ENCODE peak calls at places on chromosome 7, in five cellular contexts. F is IMR-90, T is mesenchymal stem cell, I is trophoblast cell, C is H1. B is an unnamed sample.

GRCh38 chr7:154789404-154789803 is 213.5 kb downstream of the PAXIP1 start:
- DNase-seq in I (peak; percentile 36), C (peak; percentile 62), T (no peak), F (no peak), B (peak; percentile 30)

GRCh38 chr7:132102942-132103341 is 473.3 kb downstream of the PLXNA4 start:
- DNase-seq in I (no peak), C (no peak), T (no peak), F (no peak), B (no peak)

GRCh38 chr7:93148135-93148534 is at the start of gene SAMD9L:
- DNase-seq in T (peak; percentile 30), C (no peak), I (no peak), F (peak; percentile 28), B (no peak)

GRCh38 chr7:123633553-123633952 is 22.1 kb upstream of the LMOD2 start:
- DNase-seq in T (peak; percentile 48), F (peak; percentile 77), C (no peak), I (peak; percentile 96), B (no peak)

GRCh38 chr7:42831953-42832522 is 79.8 kb downstream of the C7orf25 start:
- DNase-seq in C (no peak), I (no peak), T (peak; percentile 2), F (no peak), B (no peak)

GRCh38 chr7:140562921-140563600 is 77.6 kb downstream of the DENND2A start:
- DNase-seq in F (peak; percentile 13), T (no peak), C (no peak), I (no peak), B (no peak)

GRCh38 chr7:14908697-14909096 is 6.1 kb upstream of the DGKB start:
- DNase-seq in F (no peak), I (no peak), T (no peak), C (no peak), B (no peak)

GRCh38 chr7:125551008-125551407 is 621.4 kb upstream of the POT1 start:
- DNase-seq in I (no peak), C (no peak), F (no peak), T (no peak), B (no peak)

GRCh38 chr7:134750083-134751062 is 29.1 kb upstream of the CALD1 start:
- DNase-seq in I (peak; percentile 67), F (peak; percentile 35), C (peak; percentile 89), T (no peak), B (peak; percentile 56)

GRCh38 chr7:112201421-112201820 is 4.8 kb downstream of the DOCK4 start:
- DNase-seq in I (no peak), T (peak; percentile 70), C (no peak), F (peak; percentile 86), B (no peak)

GRCh38 chr7:81626008-81626407 is 143.8 kb downstream of the HGF start:
- DNase-seq in F (peak; percentile 65), T (peak; percentile 58), C (no peak), I (no peak), B (no peak)

GRCh38 chr7:155222046-155222445 is 75.6 kb upstream of the INSIG1 start:
- DNase-seq in F (no peak), C (no peak), T (no peak), I (no peak), B (no peak)

GRCh38 chr7:96887426-96887825 is 117.9 kb upstream of the DLX6 start:
- DNase-seq in F (no peak), T (no peak), C (no peak), I (peak; percentile 3), B (no peak)

GRCh38 chr7:142894886-142895593 is 9.5 kb upstream of the TRPV6 start:
- DNase-seq in C (no peak), I (no peak), F (no peak), T (no peak), B (no peak)

GRCh38 chr7:33155811-33156210 is 26.4 kb downstream of the BBS9 start:
- DNase-seq in F (peak; percentile 84), I (no peak), T (peak; percentile 81), C (no peak), B (no peak)

GRCh38 chr7:111438369-111439289 is 123.7 kb downstream of the IMMP2L start:
- DNase-seq in I (peak; percentile 56), F (peak; percentile 84), T (peak; percentile 80), C (no peak), B (no peak)

GRCh38 chr7:157653827-157654207 is 317.0 kb downstream of the DNAJB6 start:
- DNase-seq in T (no peak), I (no peak), F (no peak), C (no peak), B (no peak)

GRCh38 chr7:6015917-6016652 is 7.0 kb downstream of the AIMP2 start:
- DNase-seq in I (no peak), T (peak; percentile 74), C (no peak), F (peak; percentile 95), B (no peak)

GRCh38 chr7:156196649-156197048 is 384.4 kb upstream of the SHH start:
- DNase-seq in F (no peak), T (no peak), C (no peak), I (no peak), B (no peak)

GRCh38 chr7:155278921-155279320 is 18.8 kb upstream of the INSIG1 start:
- DNase-seq in T (no peak), F (no peak), I (no peak), C (no peak), B (no peak)

GRCh38 chr7:157568785-157569584 is 232.2 kb downstream of the DNAJB6 start:
- DNase-seq in I (no peak), C (peak; percentile 65), F (no peak), T (peak; percentile 8), B (peak; percentile 26)

GRCh38 chr7:44618754-44619153 is 12.3 kb downstream of the OGDH start:
- DNase-seq in F (no peak), C (no peak), I (peak; percentile 98), T (no peak), B (no peak)

GRCh38 chr7:12727455-12728191 is 40.2 kb downstream of the ARL4A start:
- DNase-seq in I (no peak), T (peak; percentile 41), C (no peak), F (peak; percentile 10), B (no peak)

GRCh38 chr7:96304573-96304972 is 17.3 kb downstream of the SLC25A13 start:
- DNase-seq in F (no peak), I (no peak), C (no peak), T (peak; percentile 15), B (no peak)

GRCh38 chr7:92833766-92834605 is 2.4 kb downstream of the CDK6 start:
- DNase-seq in F (peak; percentile 78), T (peak; percentile 87), I (peak; percentile 67), C (peak; percentile 83), B (peak; percentile 31)

GRCh38 chr7:117950601-117951278 is 77.5 kb upstream of the CTTNBP2 start:
- DNase-seq in T (no peak), C (no peak), F (no peak), I (no peak), B (no peak)

GRCh38 chr7:116173051-116174028 is 37.0 kb upstream of the TES start:
- DNase-seq in C (no peak), I (peak; percentile 87), T (peak; percentile 69), F (peak; percentile 69), B (peak; percentile 18)

GRCh38 chr7:94649313-94649924 is 6.5 kb downstream of the SGCE start:
- DNase-seq in T (peak; percentile 26), I (no peak), F (peak; percentile 2), C (no peak), B (no peak)

GRCh38 chr7:155591055-155591750 is 44.8 kb upstream of the CNPY1 start:
- DNase-seq in T (no peak), F (no peak), C (no peak), I (no peak), B (no peak)

GRCh38 chr7:24970676-24971075 is 9.3 kb downstream of the OSBPL3 start:
- DNase-seq in C (no peak), F (no peak), T (no peak), I (no peak), B (no peak)

GRCh38 chr7:55365103-55365679 is at the start of gene LANCL2:
- DNase-seq in I (peak; percentile 65), C (no peak), T (peak; percentile 53), F (peak; percentile 16), B (peak; percentile 57)
- H2BK5ac ChIP-seq in I (peak within 1 kb of the TSS; percentile 97), C (peak within 1 kb of the TSS; percentile 94), T (peak within 1 kb of the TSS; percentile 99), F (peak within 1 kb of the TSS; percentile 98), B (peak within 1 kb of the TSS; percentile 96)

GRCh38 chr7:105775580-105775979 is 100.8 kb downstream of the ATXN7L1 start:
- DNase-seq in F (no peak), T (peak; percentile 73), C (no peak), I (no peak), B (no peak)
- H2BK120ac ChIP-seq in F (peak overlapping the region; percentile 98), T (peak overlapping the region; percentile 42), C (peak overlapping the region; percentile 49), I (no peak overlapping the region), B (no peak overlapping the region)

DNA sequence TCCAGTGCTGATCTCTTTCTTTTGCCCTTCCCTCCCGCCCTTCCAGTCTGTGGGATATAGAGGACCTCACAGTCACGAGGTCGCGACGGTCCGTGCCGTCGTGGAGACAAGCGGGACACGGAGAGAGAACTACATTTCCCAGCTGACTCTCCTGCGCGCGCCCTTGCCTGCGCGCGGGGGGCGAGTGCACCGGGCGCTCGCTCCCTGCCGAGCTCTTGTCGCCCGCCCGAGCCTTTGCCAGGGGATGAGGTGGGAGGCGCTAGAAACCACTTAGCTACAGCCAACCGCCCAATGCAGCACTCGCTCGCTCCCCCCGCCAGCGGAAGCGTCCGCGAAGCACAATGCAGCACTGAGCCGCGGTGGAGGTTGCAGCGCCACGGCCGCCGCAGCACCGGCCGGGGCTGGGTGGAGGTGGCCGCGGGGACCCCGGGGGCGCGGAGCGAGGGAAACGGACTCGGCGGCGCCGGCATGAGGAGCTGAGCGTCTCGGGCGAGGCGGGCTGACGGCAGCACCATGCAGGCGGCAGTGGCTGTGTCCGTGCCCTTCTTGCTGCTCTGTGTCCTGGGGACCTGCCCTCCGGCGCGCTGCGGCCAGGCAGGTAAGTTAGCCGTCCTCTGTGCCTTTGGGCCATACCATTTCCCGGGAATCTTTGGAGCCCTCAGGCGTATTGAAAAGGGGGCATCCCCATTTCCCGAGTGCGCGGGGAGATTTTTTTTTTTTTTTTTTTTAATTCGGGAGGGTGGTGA is at the start of gene ADAM22:
- DNase-seq in C (peak; percentile 87), F (peak; percentile 64), T (peak; percentile 85), I (peak; percentile 51), B (peak; percentile 87)
- H3K18ac ChIP-seq in C (peak within 1 kb of the TSS; percentile 93), F (no peak within 1 kb of the TSS), T (peak within 1 kb of the TSS; percentile 95), I (peak within 1 kb of the TSS; percentile 61), B (peak within 1 kb of the TSS; percentile 92)

GRCh38 chr7:71443197-71443542 is 311.2 kb downstream of the GALNT17 start:
- DNase-seq in C (no peak), I (no peak), F (no peak), T (no peak), B (no peak)
- H2BK5ac ChIP-seq in C (peak overlapping the region; percentile 40), I (no peak overlapping the region), F (no peak overlapping the region), T (no peak overlapping the region), B (no peak overlapping the region)

GRCh38 chr7:16266877-16267276 is 154.5 kb downstream of the CRPPA start:
- DNase-seq in F (no peak), T (no peak), C (no peak), I (no peak), B (no peak)

GRCh38 chr7:16268821-16269768 is 152.2 kb downstream of the CRPPA start:
- DNase-seq in I (peak; percentile 69), T (peak; percentile 66), F (peak; percentile 83), C (no peak), B (no peak)

GRCh38 chr7:16265863-16266458 is 155.4 kb downstream of the CRPPA start:
- DNase-seq in C (no peak), I (no peak), F (no peak), T (no peak), B (no peak)

GRCh38 chr7:16270844-16271243 is 150.5 kb downstream of the CRPPA start:
- DNase-seq in C (no peak), F (no peak), T (no peak), I (no peak), B (no peak)

GRCh38 chr7:16267953-16268820 is 153.2 kb downstream of the CRPPA start:
- DNase-seq in I (no peak), T (no peak), C (no peak), F (no peak), B (no peak)
- H2BK120ac ChIP-seq in I (no peak overlapping the region), T (no peak overlapping the region), C (no peak overlapping the region), F (no peak overlapping the region), B (no peak overlapping the region)

B was measured in neuronal stem cell.